ENCODE peak calls at places on chromosomes 11 and 22, in five cellular contexts. T is transverse colon, X is Panc1, G is heart left ventricle, Y is upper lobe of left lung. C is an unnamed sample.

GRCh38 chr11:105588001-105588400 is 21.9 kb upstream of the GRIA4 start:
- DNase-seq in Y (no peak), X (no peak), G (no peak), T (no peak), C (no peak)

GRCh38 chr11:80388133-80388532 is 947.3 kb upstream of the TENM4 start:
- DNase-seq in X (no peak), G (no peak), T (no peak), Y (no peak), C (no peak)

GRCh38 chr11:5928811-5929210 is 13.2 kb upstream of the OR56A3 start:
- DNase-seq in G (no peak), T (no peak), X (no peak), Y (no peak), C (no peak)

GRCh38 chr11:44192015-44192380 is 96.5 kb downstream of the EXT2 start:
- DNase-seq in Y (no peak), T (no peak), X (no peak), G (no peak), C (no peak)

GRCh38 chr11:68509105-68509504 is 48.6 kb downstream of the PPP6R3 start:
- DNase-seq in X (no peak), Y (no peak), G (no peak), T (no peak), C (no peak)

GRCh38 chr11:64249563-64250405 is 1.5 kb upstream of the PLCB3 start:
- DNase-seq in G (no peak), X (no peak), Y (no peak), T (no peak), C (no peak)

GRCh38 chr22:46406349-46406748 is 70.8 kb downstream of the TRMU start:
- DNase-seq in T (no peak), Y (no peak), X (no peak), G (no peak), C (no peak)

GRCh38 chr11:130478204-130478701 is 29.8 kb downstream of the ADAMTS15 start:
- DNase-seq in X (peak; percentile 25), T (peak; percentile 48), Y (no peak), G (peak; percentile 86), C (peak; percentile 22)

GRCh38 chr11:92978226-92979111 is 9.0 kb downstream of the MTNR1B start:
- DNase-seq in Y (no peak), G (no peak), T (no peak), X (no peak), C (no peak)

GRCh38 chr11:9756461-9756860 is 92.6 kb downstream of the SWAP70 start:
- DNase-seq in Y (no peak), T (no peak), G (no peak), X (no peak), C (no peak)

GRCh38 chr11:118202599-118203422 is 22.0 kb downstream of the JAML start:
- DNase-seq in X (no peak), T (peak; percentile 88), Y (no peak), G (no peak), C (peak; percentile 42)

GRCh38 chr22:34917239-34917638 is 148.7 kb upstream of the ISX start:
- DNase-seq in G (no peak), Y (no peak), X (no peak), T (no peak), C (no peak)

GRCh38 chr11:83910135-83910534 is 624.0 kb upstream of the CCDC90B start:
- DNase-seq in G (no peak), Y (no peak), T (no peak), X (no peak), C (no peak)

GRCh38 chr11:68099474-68100405 is 21.4 kb downstream of the CHKA start:
- DNase-seq in Y (peak; percentile 70), G (no peak), X (no peak), T (peak; percentile 59), C (peak; percentile 48)

GRCh38 chr22:45548441-45548840 is 45.8 kb downstream of the FBLN1 start:
- DNase-seq in Y (no peak), X (no peak), G (no peak), T (no peak), C (no peak)

GRCh38 chr22:46446799-46447198 is 90.6 kb downstream of the CELSR1 start:
- DNase-seq in X (no peak), Y (no peak), G (no peak), T (no peak), C (no peak)

GRCh38 chr11:97786961-97787360 is 1233.8 kb upstream of the CNTN5 start:
- DNase-seq in T (no peak), Y (no peak), G (no peak), X (no peak), C (no peak)

GRCh38 chr11:69356703-69357457 is 62.9 kb downstream of the MYEOV start:
- DNase-seq in Y (peak; percentile 11), T (no peak), G (no peak), X (no peak), C (peak; percentile 27)

GRCh38 chr11:110507328-110507727 is 77.6 kb downstream of the FDX1 start:
- DNase-seq in X (no peak), T (no peak), Y (no peak), G (no peak), C (no peak)

GRCh38 chr11:35088676-35089075 is 50.3 kb upstream of the CD44 start:
- DNase-seq in T (no peak), Y (no peak), G (no peak), X (no peak), C (no peak)

GRCh38 chr11:69877235-69877634 is 58.0 kb upstream of the FGF3 start:
- DNase-seq in X (no peak), Y (peak; percentile 8), G (no peak), T (peak; percentile 5), C (no peak)

GRCh38 chr11:65539401-65540289 is 14.8 kb downstream of the SCYL1 start:
- DNase-seq in G (no peak), X (no peak), Y (peak; percentile 56), T (peak; percentile 89), C (peak; percentile 91)

GRCh38 chr11:108961095-108961494 is 296.2 kb downstream of the DDX10 start:
- DNase-seq in X (no peak), T (no peak), G (no peak), Y (no peak), C (no peak)

GRCh38 chr11:3227568-3228444 is 4.4 kb downstream of the MRGPRE start:
- DNase-seq in T (no peak), Y (no peak), G (peak; percentile 57), X (no peak), C (peak; percentile 41)

GRCh38 chr11:284081-285020 is 4.6 kb upstream of the PGGHG start:
- DNase-seq in Y (no peak), G (peak; percentile 46), X (no peak), T (no peak), C (peak; percentile 57)

GRCh38 chr22:17536269-17536668 is 27.0 kb upstream of the SLC25A18 start:
- DNase-seq in G (no peak), X (no peak), T (no peak), Y (no peak), C (no peak)

GRCh38 chr11:1260023-1260501 is 37.2 kb downstream of the MUC5B start:
- DNase-seq in T (peak; percentile 73), X (peak; percentile 13), Y (no peak), G (peak; percentile 69), C (peak; percentile 63)

GRCh38 chr11:66904055-66904454 is 47.2 kb downstream of the LRFN4 start:
- DNase-seq in T (peak; percentile 66), G (no peak), X (no peak), Y (no peak), C (peak; percentile 72)

GRCh38 chr11:76806608-76807205 is 23.6 kb downstream of the TSKU start:
- DNase-seq in Y (no peak), G (no peak), T (no peak), X (no peak), C (no peak)

GRCh38 chr22:38788417-38788816 is 5.5 kb downstream of the DNAL4 start:
- DNase-seq in Y (peak; percentile 56), G (no peak), X (no peak), T (no peak), C (no peak)

GRCh38 chr11:87437844-87438223 is 400.1 kb downstream of the TMEM135 start:
- DNase-seq in G (no peak), Y (no peak), T (no peak), X (peak; percentile 10), C (no peak)

GRCh38 chr11:123211981-123212380 is 16.9 kb upstream of the CLMP start:
- DNase-seq in T (no peak), G (no peak), Y (no peak), X (no peak), C (no peak)

DNA sequence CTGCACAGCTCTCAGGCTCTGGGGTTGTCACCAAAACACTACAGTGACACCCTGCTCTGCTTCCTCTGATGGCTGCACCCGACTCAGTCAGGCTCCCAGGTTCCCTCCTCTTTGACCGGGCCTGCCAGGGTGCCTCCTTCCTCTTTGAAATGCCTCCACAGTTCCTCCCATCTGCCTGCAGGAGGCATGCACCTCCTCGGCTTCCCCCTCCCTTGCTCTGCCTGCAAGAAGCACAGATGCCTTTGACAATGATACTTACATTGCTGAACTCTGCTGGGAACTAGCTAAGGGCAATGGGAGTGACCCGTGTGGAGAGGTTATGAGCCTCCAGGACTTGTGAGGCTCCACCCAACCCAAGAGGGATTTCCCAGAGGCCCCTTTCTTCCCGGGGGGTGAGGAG is 674.1 kb downstream of the OPCML start:
- DNase-seq in X (no peak), G (no peak), Y (no peak), T (no peak), C (no peak)
- TF ChIP-seq CTCF in X (no peak), G (no peak), Y (no peak), T (no peak), C (no peak)

GRCh38 chr11:78759067-78759466 is 184.4 kb upstream of the NARS2 start:
- DNase-seq in T (no peak), X (no peak), G (no peak), Y (no peak), C (no peak)
- TF ChIP-seq CTCF in T (no peak), X (no peak), G (no peak), Y (no peak), C (no peak)

DNA sequence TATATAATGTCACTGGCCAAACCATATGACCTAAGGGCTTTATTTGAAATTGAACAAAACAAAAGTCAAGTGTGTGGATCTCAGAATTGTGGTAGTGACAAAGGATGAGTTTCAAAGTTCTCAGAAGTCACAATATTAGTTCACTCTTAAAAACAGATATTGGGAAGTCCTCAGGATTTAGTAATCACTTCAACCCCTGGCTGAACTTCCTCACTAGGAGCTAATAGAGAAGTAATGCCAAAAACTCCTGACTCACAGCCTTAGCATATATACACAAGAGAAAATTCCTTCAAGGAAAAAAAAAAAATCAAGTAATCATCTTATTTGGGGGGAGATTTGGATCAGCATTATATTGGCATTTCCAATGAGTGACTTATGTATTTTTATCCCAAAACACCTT is 75.6 kb upstream of the APOA1 start:
- DNase-seq in Y (no peak), X (no peak), T (no peak), G (no peak), C (no peak)
- TF ChIP-seq CTCF in Y (no peak), X (no peak), T (no peak), G (no peak), C (no peak)

DNA sequence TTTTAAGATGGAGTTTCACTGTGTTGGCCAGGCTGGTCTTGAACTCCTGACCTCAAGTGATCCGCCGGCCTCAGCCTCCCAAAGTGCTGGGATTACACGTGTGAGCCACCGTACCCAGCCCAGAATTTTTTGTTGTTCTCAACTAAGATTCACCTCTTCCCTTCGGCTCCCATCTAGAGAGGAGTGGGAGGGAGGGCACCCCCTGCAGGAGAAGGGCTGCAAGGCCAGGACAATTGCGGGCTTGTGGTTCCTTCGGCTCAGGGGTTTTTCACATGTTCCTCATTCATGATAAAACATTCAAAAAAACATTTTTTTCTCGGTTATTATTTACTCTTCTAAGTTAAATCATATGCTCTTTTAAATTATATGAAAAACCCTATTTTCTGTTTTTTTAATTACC is 201.1 kb upstream of the LRRC4C start:
- DNase-seq in T (no peak), Y (no peak), G (no peak), X (no peak), C (no peak)
- TF ChIP-seq CTCF in T (no peak), Y (no peak), G (no peak), X (peak; percentile 56), C (no peak)

GRCh38 chr11:74311352-74311926 is at the start of gene P4HA3:
- DNase-seq in X (no peak), G (peak; percentile 86), T (peak; percentile 66), Y (peak; percentile 69), C (no peak)
- TF ChIP-seq CTCF in X (peak; percentile 65), G (peak; percentile 2), T (no peak), Y (no peak), C (no peak)

C was measured in Peyer's patch.